ENCODE peak calls at places on chromosomes 1 and 21, in four cellular contexts. N, S, F and Z are unnamed samples.

GRCh38 chr1:26907071-26907922 is 6.5 kb downstream of the NR0B2 start:
- DNase-seq in N (no peak), S (no peak), F (peak), Z (no peak)

GRCh38 chr1:169288011-169288414 is 79.6 kb downstream of the NME7 start:
- DNase-seq in N (no peak), S (no peak), F (no peak), Z (no peak)

GRCh38 chr1:52905376-52905698 is 16.2 kb downstream of the ECHDC2 start:
- DNase-seq in N (no peak), S (no peak), F (no peak), Z (no peak)

GRCh38 chr21:17388226-17388625 is 124.6 kb upstream of the CXADR start:
- DNase-seq in N (no peak), S (no peak), F (no peak), Z (no peak)

GRCh38 chr1:245677446-245678240 is 522.9 kb downstream of the KIF26B start:
- DNase-seq in N (no peak), S (no peak), F (no peak), Z (no peak)

GRCh38 chr21:36155603-36156338 is 853 bp upstream of the DOP1B start:
- DNase-seq in N (peak), S (no peak), F (no peak), Z (no peak)

GRCh38 chr1:163537809-163538208 is 216.1 kb downstream of the NUF2 start:
- DNase-seq in N (no peak), S (no peak), F (no peak), Z (no peak)

GRCh38 chr1:228306275-228307217 is 98.7 kb downstream of the OBSCN start:
- DNase-seq in N (no peak), S (no peak), F (no peak), Z (no peak)

GRCh38 chr1:150567341-150567716 is 12.1 kb downstream of the MCL1 start:
- DNase-seq in N (peak), S (no peak), F (no peak), Z (no peak)

GRCh38 chr1:41493117-41493536 is 8.6 kb upstream of the EDN2 start:
- DNase-seq in N (no peak), S (no peak), F (peak), Z (no peak)

GRCh38 chr21:44800103-44800502 is 1.5 kb downstream of the UBE2G2 start:
- DNase-seq in N (no peak), S (peak), F (no peak), Z (no peak)

GRCh38 chr1:15848929-15849774 is 1.6 kb downstream of the SPEN start:
- DNase-seq in N (peak), S (peak), F (peak), Z (peak)

GRCh38 chr1:55589656-55590297 is 374.6 kb upstream of the USP24 start:
- DNase-seq in N (no peak), S (no peak), F (no peak), Z (no peak)

GRCh38 chr1:67184838-67185421 is 18.7 kb downstream of the IL23R start:
- DNase-seq in N (no peak), S (no peak), F (no peak), Z (no peak)

GRCh38 chr1:3347257-3348020 is 107.0 kb upstream of the ARHGEF16 start:
- DNase-seq in N (no peak), S (no peak), F (no peak), Z (no peak)

GRCh38 chr1:3350441-3351261 is 103.8 kb upstream of the ARHGEF16 start:
- DNase-seq in N (no peak), S (no peak), F (no peak), Z (no peak)

GRCh38 chr1:3348196-3348865 is 106.1 kb upstream of the ARHGEF16 start:
- DNase-seq in N (no peak), S (no peak), F (no peak), Z (no peak)

GRCh38 chr1:3349968-3350299 is 104.5 kb upstream of the ARHGEF16 start:
- DNase-seq in N (no peak), S (no peak), F (no peak), Z (no peak)

DNA sequence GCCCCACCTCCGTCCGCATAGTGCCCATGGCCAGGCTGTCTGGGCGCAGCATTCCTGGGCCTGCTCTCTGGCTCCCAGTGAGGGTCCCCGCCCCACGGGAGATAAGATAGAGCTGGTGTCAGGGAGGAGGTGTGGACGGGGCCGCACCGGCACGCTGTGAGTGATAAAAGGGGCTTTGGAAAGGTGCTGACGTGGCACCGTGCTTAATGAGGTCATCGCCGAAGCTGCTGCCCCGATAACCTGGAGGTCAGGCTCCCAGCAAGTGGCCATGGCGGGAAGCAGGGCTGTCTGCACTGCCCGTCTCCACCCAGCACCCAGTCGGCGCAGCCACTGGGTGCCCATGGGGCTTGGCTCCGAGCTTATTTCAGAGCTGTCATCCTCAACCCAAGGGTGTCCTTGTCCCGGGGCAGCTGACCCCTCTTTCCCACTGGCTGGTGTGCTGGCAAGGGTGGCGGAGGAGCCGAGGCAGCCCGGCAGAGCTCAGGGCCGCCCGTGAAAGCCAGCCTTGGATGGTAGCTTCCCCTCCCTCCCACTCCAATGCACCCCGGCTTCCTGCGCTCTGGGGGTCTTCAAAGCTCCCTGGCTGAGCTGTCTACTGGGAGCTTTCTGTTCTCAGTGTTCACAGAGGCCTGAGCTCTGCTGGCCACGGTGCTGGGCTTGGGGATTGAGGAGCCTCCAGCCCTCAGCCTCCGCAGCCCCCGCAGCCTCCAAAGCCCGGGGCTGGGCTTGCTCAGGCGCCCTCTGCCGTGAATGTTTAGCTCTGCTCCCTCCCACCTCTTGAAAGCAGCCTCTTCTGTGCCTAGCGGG is 105.1 kb upstream of the ARHGEF16 start:
- DNase-seq in N (no peak), S (no peak), F (no peak), Z (no peak)
- TF ChIP-seq CTCF in N (no peak), S (no peak), F (peak), Z (no peak)

GRCh38 chr1:100866041-100866900 is 28.4 kb downstream of the EXTL2 start:
- DNase-seq in N (no peak), S (no peak), F (peak), Z (no peak)

GRCh38 chr1:100866901-100867206 is 27.8 kb downstream of the EXTL2 start:
- DNase-seq in N (no peak), S (no peak), F (no peak), Z (no peak)

GRCh38 chr1:100860397-100860991 is 34.1 kb downstream of the EXTL2 start:
- DNase-seq in N (no peak), S (no peak), F (peak), Z (no peak)

GRCh38 chr1:100861379-100861778 is 33.3 kb downstream of the EXTL2 start:
- DNase-seq in N (no peak), S (no peak), F (no peak), Z (no peak)

DNA sequence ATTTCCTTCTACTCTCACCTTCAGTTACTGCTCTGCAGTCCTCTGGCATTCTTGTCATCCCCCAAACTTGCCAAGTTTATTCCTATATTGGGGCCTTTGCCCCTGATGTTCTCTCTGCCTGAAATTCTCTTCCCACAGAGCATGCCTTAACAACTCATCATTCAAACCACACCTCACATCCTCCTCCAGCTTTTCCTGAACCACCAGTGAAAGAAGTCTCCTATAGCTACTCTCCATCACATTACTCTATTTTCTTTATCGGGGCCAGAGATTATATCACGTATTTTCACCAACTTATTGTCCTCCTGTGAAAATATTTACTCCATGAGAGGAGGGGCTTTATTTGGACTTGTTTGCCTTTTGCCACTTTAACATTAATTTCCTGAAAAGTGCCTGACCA is 32.1 kb downstream of the EXTL2 start:
- DNase-seq in N (no peak), S (no peak), F (peak), Z (no peak)
- TF ChIP-seq CTCF in N (no peak), S (no peak), F (no peak), Z (no peak)

DNA sequence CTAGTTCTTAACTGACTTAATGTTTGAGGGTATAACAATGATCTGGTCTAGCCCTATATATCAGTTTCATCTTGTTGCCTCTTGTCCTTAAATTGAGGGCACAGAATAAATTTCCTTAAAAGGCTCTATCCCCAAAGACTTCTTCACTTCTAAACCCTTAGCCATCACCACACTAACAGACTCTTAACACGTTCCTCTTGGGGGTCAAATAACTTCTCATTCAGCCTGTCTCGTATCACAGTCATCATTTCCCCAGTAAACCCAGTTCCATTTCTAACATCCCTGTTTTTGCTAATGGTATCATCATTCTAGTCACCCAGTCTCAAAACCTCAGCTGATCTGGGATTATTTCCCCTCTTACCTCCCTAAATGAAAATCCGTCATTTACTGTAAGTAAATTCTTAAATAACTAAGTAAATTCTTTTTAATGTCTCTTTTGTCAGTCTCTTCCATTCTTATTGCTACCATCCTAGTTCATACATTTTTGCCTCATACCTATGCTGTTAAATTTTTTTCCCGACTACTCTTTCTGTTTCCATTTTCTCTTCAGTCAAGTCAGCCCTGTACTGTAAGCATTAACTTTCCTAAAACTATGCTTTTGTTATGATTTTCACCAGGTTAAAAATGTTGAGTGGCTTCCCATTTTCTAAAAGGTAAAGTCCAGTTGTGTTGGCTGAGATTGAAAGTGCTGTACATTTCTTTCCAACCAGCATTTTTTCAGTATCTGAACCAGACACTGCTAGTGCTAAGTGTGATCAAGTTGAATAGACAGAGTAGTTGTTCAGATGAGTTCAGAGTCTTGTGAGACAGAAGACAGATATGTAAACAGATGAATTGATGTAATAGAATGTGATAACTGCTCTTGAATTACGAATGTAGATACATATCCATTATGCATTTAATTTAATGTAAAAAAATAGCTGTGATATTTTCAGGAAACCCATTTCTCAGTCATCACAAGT is 6.9 kb downstream of the CTTNBP2NL start:
- DNase-seq in N (no peak), S (no peak), F (no peak), Z (no peak)
- TF ChIP-seq CTCF in N (no peak), S (no peak), F (no peak), Z (no peak)

DNA sequence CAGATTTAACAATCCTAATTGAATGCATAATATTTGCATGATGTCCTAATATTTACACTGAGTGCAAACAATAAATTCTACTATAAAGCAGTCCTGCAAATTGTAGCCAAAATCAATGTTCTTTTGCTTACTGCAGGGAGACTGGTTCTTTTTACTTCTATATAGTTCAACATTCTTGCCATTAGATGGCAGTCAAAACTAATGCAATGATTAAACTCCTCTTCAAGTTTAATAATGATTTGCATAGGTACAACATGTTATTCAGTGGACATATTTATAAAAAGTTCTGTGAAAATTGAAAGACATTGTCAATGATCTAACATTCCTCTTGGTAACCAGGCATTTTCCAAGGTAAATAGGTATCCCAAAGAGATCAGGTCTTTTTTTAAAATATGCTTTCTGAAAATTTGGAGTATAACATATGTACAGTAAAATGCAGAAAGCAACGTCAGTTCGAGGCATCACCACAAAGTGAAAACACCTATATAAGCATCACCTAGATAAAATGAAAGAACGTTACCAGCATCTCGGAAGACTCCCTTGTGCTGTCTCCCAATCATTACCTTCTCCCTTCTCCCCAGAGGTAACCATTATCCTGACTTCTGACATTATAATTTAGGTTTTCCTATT is 9.8 kb upstream of the FNBP1L start:
- DNase-seq in N (no peak), S (no peak), F (no peak), Z (no peak)
- TF ChIP-seq CTCF in N (peak), S (peak), F (peak), Z (peak)